ENCODE peak calls at places on chromosomes 16 and 17, in six cellular contexts. R, U, J, F, M and C are unnamed samples.
A peak's percentile ranks its signal among the peaks of the same experiment; 100 is the strongest.

GRCh38 chr17:18159551-18160120 is 24.0 kb upstream of the ALKBH5 start:
- DNase-seq in J (no peak), U (no peak), M (no peak), R (no peak), F (peak; percentile 24), C (no peak)

GRCh38 chr16:48123104-48123788 is 32.5 kb downstream of the ABCC12 start:
- DNase-seq in U (no peak), F (peak; percentile 99), R (peak; percentile 85), J (no peak), M (peak; percentile 94), C (peak; percentile 92)

GRCh38 chr16:72833969-72834368 is 214.0 kb downstream of the ZFHX3 start:
- DNase-seq in J (no peak), R (no peak), M (no peak), U (no peak), F (no peak), C (no peak)

GRCh38 chr17:79930077-79930785 is 91.0 kb upstream of the CBX4 start:
- DNase-seq in J (no peak), U (no peak), F (peak; percentile 8), M (no peak), R (no peak), C (no peak)

GRCh38 chr17:1606352-1606985 is 22.2 kb downstream of the SLC43A2 start:
- DNase-seq in R (no peak), M (no peak), U (no peak), J (no peak), F (no peak), C (no peak)

GRCh38 chr16:52090080-52090479 is 456.9 kb downstream of the TOX3 start:
- DNase-seq in R (no peak), J (no peak), M (peak; percentile 35), F (peak; percentile 60), U (no peak), C (no peak)

GRCh38 chr16:73771196-73771595 is 525.4 kb upstream of the PSMD7 start:
- DNase-seq in M (no peak), U (no peak), F (peak; percentile 41), J (no peak), R (no peak), C (no peak)

GRCh38 chr17:37043201-37043600 is 94.4 kb downstream of the AATF start:
- DNase-seq in F (peak; percentile 13), M (no peak), R (no peak), U (no peak), J (no peak), C (no peak)

GRCh38 chr17:43702636-43703035 is 40.9 kb upstream of the MEOX1 start:
- DNase-seq in J (peak; percentile 29), F (peak; percentile 19), M (no peak), R (no peak), U (peak; percentile 65), C (no peak)

GRCh38 chr16:70252355-70252988 is 732 bp upstream of the EXOSC6 start:
- DNase-seq in U (peak; percentile 65), R (no peak), F (no peak), J (peak; percentile 13), M (no peak), C (no peak)

GRCh38 chr17:55742272-55743102 is 8.4 kb upstream of the PCTP start:
- DNase-seq in F (no peak), U (peak; percentile 66), R (no peak), M (no peak), J (peak; percentile 44), C (no peak)

GRCh38 chr17:19354123-19354522 is 8.4 kb downstream of the B9D1 start:
- DNase-seq in M (peak; percentile 58), F (peak; percentile 94), R (peak; percentile 22), U (no peak), J (no peak), C (no peak)

GRCh38 chr17:17837380-17837821 is 615 bp upstream of the SREBF1 start:
- DNase-seq in R (peak; percentile 69), U (peak; percentile 42), F (peak; percentile 79), J (peak; percentile 53), M (no peak), C (peak; percentile 67)

GRCh38 chr16:6206080-6206479 is 1108.5 kb upstream of the EEF2KMT start:
- DNase-seq in F (no peak), R (no peak), J (no peak), M (no peak), U (no peak), C (no peak)

GRCh38 chr17:10471853-10472252 is 2.5 kb upstream of the MYH4 start:
- DNase-seq in R (no peak), M (no peak), U (no peak), J (no peak), F (no peak), C (no peak)

GRCh38 chr17:60165976-60166375 is 16.2 kb downstream of the CA4 start:
- DNase-seq in J (no peak), R (no peak), M (no peak), U (no peak), F (no peak), C (no peak)

GRCh38 chr17:7790150-7790549 is 43.9 kb upstream of the KDM6B start:
- DNase-seq in F (no peak), J (no peak), U (no peak), R (no peak), M (no peak), C (no peak)

GRCh38 chr16:84283314-84284167 is 11.1 kb upstream of the WFDC1 start:
- DNase-seq in M (no peak), F (no peak), R (no peak), U (no peak), J (no peak), C (no peak)

GRCh38 chr17:74011963-74012362 is 191.5 kb upstream of the RPL38 start:
- DNase-seq in F (no peak), R (no peak), J (no peak), M (no peak), U (no peak), C (no peak)

GRCh38 chr16:84104231-84104630 is 12.5 kb downstream of the MBTPS1 start:
- DNase-seq in F (no peak), J (no peak), R (no peak), M (no peak), U (no peak), C (peak; percentile 69)

DNA sequence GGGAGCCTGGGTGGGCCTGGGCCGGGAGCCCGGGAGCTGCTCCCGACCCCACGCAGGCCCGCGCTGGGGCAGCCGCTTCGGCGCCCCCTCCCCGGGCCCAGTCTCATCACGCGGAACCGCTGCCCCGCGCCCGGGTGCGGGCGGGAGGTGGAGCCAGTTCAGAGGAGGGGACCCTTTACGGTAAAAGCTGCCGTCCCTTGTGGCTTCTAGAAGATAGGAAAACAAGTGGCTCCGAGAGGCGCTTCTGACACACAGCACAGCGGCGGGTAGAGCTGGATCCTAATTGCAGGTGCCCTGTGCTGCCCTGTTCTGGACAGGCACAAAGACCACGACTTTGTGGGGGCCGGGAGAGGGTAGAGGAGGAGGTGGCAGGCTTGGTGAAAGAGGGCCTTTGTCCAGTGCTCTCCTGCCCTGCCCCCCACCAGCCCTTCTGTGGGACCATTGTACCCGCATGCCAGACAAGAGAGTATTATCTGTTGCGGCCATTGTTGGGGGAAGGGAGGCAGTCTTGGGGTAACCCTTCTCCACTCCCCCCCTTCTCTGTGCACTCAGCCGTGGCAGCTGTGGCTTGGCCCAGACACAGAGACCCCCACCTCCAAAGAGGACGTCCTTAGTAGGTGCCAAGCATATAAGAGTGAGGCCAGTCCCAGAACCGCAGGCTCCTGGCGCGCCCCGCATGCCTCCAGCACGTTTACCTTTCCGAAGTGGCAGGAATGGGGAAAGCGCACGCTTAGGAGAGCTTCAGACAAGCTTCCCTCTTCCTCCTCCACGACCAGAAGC is 736 bp downstream of the CNP start:
- DNase-seq in R (peak; percentile 4), F (peak; percentile 17), U (no peak), M (no peak), J (peak; percentile 49), C (no peak)
- H3K79me2 ChIP-seq in R (peaks cover 21% of the 10 kb centered on the region), F (peaks cover 37% of the 10 kb centered on the region), U (peaks cover 43% of the 10 kb centered on the region), M (peaks cover 31% of the 10 kb centered on the region), J (peaks cover 7% of the 10 kb centered on the region), C (peaks cover 16% of the 10 kb centered on the region)

DNA sequence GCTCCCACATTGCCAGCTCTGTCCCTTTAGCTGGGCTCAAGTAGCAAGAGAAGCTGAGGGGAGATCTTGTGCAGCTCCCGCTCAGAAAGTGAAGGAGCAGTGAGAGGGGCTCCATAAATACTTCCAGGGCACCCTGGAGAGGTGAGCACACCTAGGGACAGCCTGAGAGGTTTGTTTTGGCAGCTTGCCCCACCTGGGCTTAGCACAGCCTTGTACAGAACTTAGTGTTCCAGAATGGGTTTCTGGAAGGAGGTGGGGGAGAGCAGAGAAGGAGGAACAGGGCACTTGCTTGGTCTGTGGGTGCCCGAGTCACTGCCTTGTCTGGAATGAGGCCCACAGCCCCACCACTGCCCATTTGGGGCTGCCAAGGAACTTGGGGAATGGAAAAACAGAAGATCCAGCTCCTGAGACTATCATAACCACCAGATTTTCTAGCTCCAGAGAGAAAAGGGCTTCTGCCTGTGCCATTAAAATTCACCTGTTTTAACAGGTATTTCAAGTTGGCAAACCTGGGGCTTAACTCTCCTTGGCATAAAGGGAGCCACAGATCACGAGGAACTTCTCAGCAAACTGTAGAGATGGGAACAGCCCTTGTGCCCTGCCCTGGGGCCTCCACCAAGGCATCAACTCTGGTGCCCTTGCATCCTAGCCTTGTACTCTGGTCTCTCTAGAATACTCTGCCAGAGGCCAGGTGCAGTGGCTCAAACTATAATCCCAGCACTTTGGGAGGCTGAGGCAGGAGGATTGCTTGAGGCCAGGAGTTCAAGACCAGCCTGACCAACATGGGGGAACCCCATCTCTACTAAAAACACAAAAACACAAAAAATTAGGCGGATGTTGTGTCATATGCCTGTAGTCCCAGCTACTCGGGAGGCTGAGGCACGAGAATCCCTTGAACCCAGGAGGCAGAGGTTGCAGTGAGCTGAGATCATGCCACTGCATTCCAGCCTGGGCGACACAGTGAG is 1.9 kb downstream of the PRR15L start:
- DNase-seq in U (no peak), F (no peak), M (no peak), J (no peak), R (no peak), C (no peak)
- H3K79me2 ChIP-seq in U (no peaks in the 10 kb centered on the region), F (no peaks in the 10 kb centered on the region), M (no peaks in the 10 kb centered on the region), J (no peaks in the 10 kb centered on the region), R (no peaks in the 10 kb centered on the region), C (peaks cover 25% of the 10 kb centered on the region)

GRCh38 chr16:24009955-24010354 is 174.2 kb downstream of the PRKCB start:
- DNase-seq in M (no peak), J (no peak), F (no peak), U (no peak), R (no peak), C (no peak)
- H3K79me2 ChIP-seq in M (no peaks in the 10 kb centered on the region), J (no peaks in the 10 kb centered on the region), F (no peaks in the 10 kb centered on the region), U (no peaks in the 10 kb centered on the region), R (no peaks in the 10 kb centered on the region), C (no peaks in the 10 kb centered on the region)

GRCh38 chr16:14321542-14321941 is 250.4 kb downstream of the MRTFB start:
- DNase-seq in J (no peak), U (no peak), F (no peak), R (no peak), M (no peak), C (peak; percentile 30)

GRCh38 chr16:14325921-14326401 is 254.8 kb downstream of the MRTFB start:
- DNase-seq in F (no peak), M (no peak), U (no peak), R (no peak), J (no peak), C (no peak)

GRCh38 chr16:14324581-14324980 is 253.5 kb downstream of the MRTFB start:
- DNase-seq in M (no peak), R (no peak), F (peak; percentile 67), J (no peak), U (no peak), C (peak; percentile 70)

GRCh38 chr16:14322186-14322585 is 251.1 kb downstream of the MRTFB start:
- DNase-seq in F (no peak), M (no peak), R (no peak), U (no peak), J (no peak), C (no peak)

DNA sequence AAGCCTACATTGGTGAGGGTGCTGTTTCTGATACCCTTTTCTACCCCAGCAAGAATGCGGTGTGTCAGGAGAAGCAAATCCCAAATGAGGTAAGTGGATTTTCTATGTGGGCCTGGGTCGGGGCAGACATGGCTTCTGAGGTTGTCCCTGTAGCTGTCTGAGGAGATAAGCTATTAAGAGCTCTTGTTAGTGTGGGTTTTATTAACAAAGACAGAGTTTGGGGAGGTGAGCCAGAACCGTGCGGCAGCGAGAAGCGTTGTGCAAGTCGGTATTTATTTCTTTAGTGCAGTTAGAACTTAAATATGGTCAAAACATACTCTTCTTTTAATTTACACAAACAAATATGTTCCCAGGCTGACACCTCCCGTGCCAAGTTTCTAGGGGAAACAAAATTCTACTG is 254.4 kb downstream of the MRTFB start:
- DNase-seq in M (no peak), J (no peak), F (no peak), R (no peak), U (no peak), C (no peak)
- H3K79me2 ChIP-seq in M (peaks cover 50% of the 10 kb centered on the region), J (peaks cover 64% of the 10 kb centered on the region), F (peaks cover 22% of the 10 kb centered on the region), R (peaks cover 18% of the 10 kb centered on the region), U (peaks cover 28% of the 10 kb centered on the region), C (peaks cover 68% of the 10 kb centered on the region)